ENCODE peak calls at places on chromosome 15, in six cellular contexts. T is activated T-cell treated with anti-CD3 and anti-CD28 coated beads, Interleukin-2, amount 50 U/mL, for 72 hours; G is activated CD8-positive, alpha-beta T cell treated with anti-CD3 and anti-CD28 coated beads for 36 hours; B is sciatic nerve; I is stimulated activated naive CD8-positive, alpha-beta T cell treated with anti-CD3 and anti-CD28 coated beads, Interleukin-15, amount 100 ng/mL, for 72 hours; K is T-cell. A is an unnamed sample.

GRCh38 chr15:62639432-62639831 is 403.1 kb upstream of the TPM1 start:
- ATAC-seq in T (no peak), G (no peak), B (no peak), I (no peak), K (no peak), A (no peak)

GRCh38 chr15:50415752-50416404 is 8.3 kb upstream of the USP8 start:
- ATAC-seq in T (no peak), G (no peak), B (no peak), I (no peak), K (no peak), A (no peak)

GRCh38 chr15:88785217-88785616 is 18.0 kb upstream of the ACAN start:
- ATAC-seq in T (no peak), G (no peak), B (no peak), I (no peak), K (no peak), A (no peak)

GRCh38 chr15:57114070-57114469 is 195.6 kb downstream of the TCF12 start:
- ATAC-seq in T (no peak), G (no peak), B (peak), I (no peak), K (no peak), A (no peak)

GRCh38 chr15:44882499-44882968 is 74.0 kb upstream of the TERB2 start:
- ATAC-seq in T (peak), G (peak), B (no peak), I (peak), K (no peak), A (peak)

GRCh38 chr15:62603757-62604156 is 438.7 kb upstream of the C2CD4B start:
- ATAC-seq in T (no peak), G (no peak), B (no peak), I (no peak), K (no peak), A (no peak)

GRCh38 chr15:29550834-29551465 is 271.3 kb downstream of the TJP1 start:
- ATAC-seq in T (no peak), G (no peak), B (no peak), I (no peak), K (no peak), A (no peak)

GRCh38 chr15:34217587-34218225 is 7.1 kb upstream of the EMC4 start:
- ATAC-seq in T (no peak), G (no peak), B (no peak), I (no peak), K (no peak), A (no peak)

GRCh38 chr15:27254801-27255200 is 283.8 kb downstream of the GABRG3 start:
- ATAC-seq in T (no peak), G (no peak), B (no peak), I (no peak), K (no peak), A (no peak)

GRCh38 chr15:63601026-63601726 is 4.0 kb downstream of the FBXL22 start:
- ATAC-seq in T (peak), G (peak), B (peak), I (peak), K (peak), A (peak)

GRCh38 chr15:92937880-92938279 is 37.8 kb downstream of the CHD2 start:
- ATAC-seq in T (no peak), G (no peak), B (no peak), I (no peak), K (no peak), A (no peak)

GRCh38 chr15:45762726-45763125 is 127.9 kb downstream of the SQOR start:
- ATAC-seq in T (no peak), G (no peak), B (no peak), I (no peak), K (no peak), A (no peak)

GRCh38 chr15:50330921-50331320 is 24.1 kb downstream of the GABPB1 start:
- ATAC-seq in T (peak), G (peak), B (no peak), I (peak), K (no peak), A (no peak)

GRCh38 chr15:38672814-38673292 is 108.2 kb upstream of the RASGRP1 start:
- ATAC-seq in T (no peak), G (peak), B (no peak), I (no peak), K (no peak), A (peak)

GRCh38 chr15:39908186-39908585 is 11.9 kb downstream of the GPR176 start:
- ATAC-seq in T (peak), G (no peak), B (no peak), I (no peak), K (no peak), A (no peak)